ENCODE peak calls at places on chromosomes 3 and 15, in four cellular contexts. T is A172, L is NCI-H1105 treated with DMSO at 0.1 percent for 48 hours, A is T-helper 2 cell. U is an unnamed sample.

GRCh38 chr3:38634133-38634532 is 15.4 kb downstream of the SCN5A start:
- DNase-seq in A (peak; percentile 10), L (no peak), T (peak; percentile 96), U (no peak)

GRCh38 chr15:92848852-92849598 is 51.1 kb upstream of the CHD2 start:
- DNase-seq in L (no peak), T (no peak), A (peak; percentile 83), U (no peak)

GRCh38 chr15:101060576-101061551 is 141.7 kb downstream of the LRRK1 start:
- DNase-seq in T (no peak), A (no peak), L (no peak), U (no peak)

GRCh38 chr3:123244128-123244527 is 42.4 kb downstream of the SEC22A start:
- DNase-seq in T (no peak), L (no peak), A (no peak), U (peak; percentile 49)

GRCh38 chr3:129626744-129627349 is 20.4 kb upstream of the PLXND1 start:
- DNase-seq in L (peak; percentile 81), T (peak; percentile 90), A (peak; percentile 67), U (no peak)

GRCh38 chr3:127791221-127791913 is 30.9 kb downstream of the MGLL start:
- DNase-seq in T (peak; percentile 49), A (peak; percentile 27), L (peak; percentile 27), U (peak; percentile 67)

GRCh38 chr15:28079313-28079969 is 19.7 kb downstream of the OCA2 start:
- DNase-seq in T (no peak), L (no peak), A (no peak), U (no peak)

GRCh38 chr3:164278550-164278949 is 799.7 kb downstream of the SI start:
- DNase-seq in T (no peak), L (no peak), A (no peak), U (no peak)

GRCh38 chr3:105615814-105616213 is 249.1 kb downstream of the ALCAM start:
- DNase-seq in T (no peak), L (no peak), A (no peak), U (no peak)

GRCh38 chr3:36957862-36958686 is 13.2 kb upstream of the TRANK1 start:
- DNase-seq in L (no peak), A (no peak), T (peak; percentile 76), U (no peak)

GRCh38 chr15:79970921-79971434 is at the start of gene BCL2A1:
- DNase-seq in L (no peak), T (no peak), A (peak; percentile 88), U (no peak)

GRCh38 chr3:11989383-11990050 is 14.7 kb upstream of the SYN2 start:
- DNase-seq in T (peak; percentile 46), A (no peak), L (no peak), U (peak; percentile 7)

GRCh38 chr15:21267686-21268395 is 172.5 kb downstream of the POTEB3 start:
- DNase-seq in L (no peak), T (no peak), A (no peak), U (no peak)

GRCh38 chr15:59349715-59350420 is 22.8 kb downstream of the MYO1E start:
- DNase-seq in A (no peak), T (peak; percentile 88), L (no peak), U (peak; percentile 65)

GRCh38 chr15:41893422-41894250 is at the start of gene SPTBN5:
- DNase-seq in T (peak; percentile 27), A (no peak), L (no peak), U (no peak)

GRCh38 chr15:59699810-59700431 is 10.8 kb upstream of the BNIP2 start:
- DNase-seq in T (no peak), A (no peak), L (no peak), U (peak; percentile 18)

GRCh38 chr3:127775398-127776109 is 46.8 kb downstream of the MGLL start:
- DNase-seq in L (no peak), A (no peak), T (peak; percentile 83), U (no peak)

GRCh38 chr3:23654571-23654970 is 151.2 kb upstream of the UBE2E1 start:
- DNase-seq in L (no peak), T (no peak), A (no peak), U (no peak)

GRCh38 chr3:83515123-83515522 is 1443.7 kb upstream of the CADM2 start:
- DNase-seq in L (no peak), A (no peak), T (no peak), U (no peak)

GRCh38 chr3:59192473-59192872 is 142.6 kb upstream of the CFAP20DC start:
- DNase-seq in A (no peak), T (peak; percentile 91), L (no peak), U (no peak)

GRCh38 chr3:133996251-133996661 is 33.5 kb downstream of the SLCO2A1 start:
- DNase-seq in L (no peak), A (no peak), T (no peak), U (no peak)

GRCh38 chr3:63141-63845 is 133.3 kb upstream of the CHL1 start:
- DNase-seq in L (no peak), T (no peak), A (no peak), U (no peak)

GRCh38 chr3:193452338-193452737 is 73.8 kb upstream of the ATP13A5 start:
- DNase-seq in L (peak; percentile 23), A (no peak), T (peak; percentile 23), U (no peak)

GRCh38 chr3:127056281-127056680 is 73.4 kb downstream of the PLXNA1 start:
- DNase-seq in T (no peak), L (no peak), A (no peak), U (no peak)

GRCh38 chr15:27089233-27089586 is 118.2 kb downstream of the GABRG3 start:
- DNase-seq in A (no peak), L (no peak), T (no peak), U (no peak)

GRCh38 chr15:30953731-30954378 is 37.6 kb downstream of the MTMR10 start:
- DNase-seq in A (peak; percentile 18), T (peak; percentile 91), L (no peak), U (peak; percentile 8)

GRCh38 chr15:74723754-74724334 is 1.5 kb downstream of the CYP1A1 start:
- DNase-seq in T (peak; percentile 51), A (peak; percentile 36), L (peak; percentile 59), U (peak; percentile 60)